ENCODE peak calls at places on chromosomes 7 and 10, in nine cellular contexts. One of them, this sample, is unnamed. For H3K9me3, the result is how much of the 10 kb centered on the place peaks cover.

GRCh38 chr7:46759711-46760480 is 822.0 kb downstream of the TNS3 start:
- DNase-seq in uterus: no peak
- DNase-seq in fibroblast of lung: peak
- DNase-seq in IMR-90: peak
- DNase-seq in colonic mucosa: no peak
- DNase-seq in ovary: no peak
- DNase-seq in AG04450: no peak
- DNase-seq in heart right ventricle: no peak
- DNase-seq in heart left ventricle: no peak
- DNase-seq in this sample: no peak

GRCh38 chr7:112723416-112723815 is 66.8 kb downstream of the TMEM168 start:
- DNase-seq in uterus: no peak
- DNase-seq in fibroblast of lung: peak
- DNase-seq in IMR-90: peak
- DNase-seq in colonic mucosa: no peak
- DNase-seq in ovary: no peak
- DNase-seq in AG04450: peak
- DNase-seq in heart right ventricle: no peak
- DNase-seq in heart left ventricle: no peak
- DNase-seq in this sample: no peak

GRCh38 chr10:48456808-48457761 is 147.8 kb downstream of the ARHGAP22 start:
- DNase-seq in uterus: no peak
- DNase-seq in fibroblast of lung: no peak
- DNase-seq in IMR-90: no peak
- DNase-seq in colonic mucosa: peak
- DNase-seq in ovary: peak
- DNase-seq in AG04450: no peak
- DNase-seq in heart right ventricle: no peak
- DNase-seq in heart left ventricle: peak
- DNase-seq in this sample: no peak

GRCh38 chr10:30172663-30173062 is 113.3 kb upstream of the JCAD start:
- DNase-seq in uterus: no peak
- DNase-seq in fibroblast of lung: peak
- DNase-seq in IMR-90: no peak
- DNase-seq in colonic mucosa: no peak
- DNase-seq in ovary: no peak
- DNase-seq in AG04450: no peak
- DNase-seq in heart right ventricle: no peak
- DNase-seq in heart left ventricle: no peak
- DNase-seq in this sample: no peak

GRCh38 chr7:55048221-55048859 is 29.5 kb downstream of the EGFR start:
- DNase-seq in uterus: no peak
- DNase-seq in fibroblast of lung: no peak
- DNase-seq in IMR-90: no peak
- DNase-seq in colonic mucosa: peak
- DNase-seq in ovary: no peak
- DNase-seq in AG04450: no peak
- DNase-seq in heart right ventricle: no peak
- DNase-seq in heart left ventricle: no peak
- DNase-seq in this sample: no peak

GRCh38 chr7:75572396-75572795 is 80.3 kb downstream of the SPDYE5 start:
- DNase-seq in uterus: no peak
- DNase-seq in fibroblast of lung: no peak
- DNase-seq in IMR-90: no peak
- DNase-seq in colonic mucosa: no peak
- DNase-seq in ovary: no peak
- DNase-seq in AG04450: no peak
- DNase-seq in heart right ventricle: no peak
- DNase-seq in heart left ventricle: no peak
- DNase-seq in this sample: no peak

GRCh38 chr10:96984512-96985225 is 152.6 kb downstream of the LCOR start:
- DNase-seq in uterus: no peak
- DNase-seq in fibroblast of lung: no peak
- DNase-seq in IMR-90: no peak
- DNase-seq in colonic mucosa: no peak
- DNase-seq in ovary: no peak
- DNase-seq in AG04450: no peak
- DNase-seq in heart right ventricle: no peak
- DNase-seq in heart left ventricle: no peak
- DNase-seq in this sample: no peak

GRCh38 chr10:71838264-71839211 is 12.5 kb downstream of the PSAP start:
- DNase-seq in uterus: no peak
- DNase-seq in fibroblast of lung: peak
- DNase-seq in IMR-90: peak
- DNase-seq in colonic mucosa: no peak
- DNase-seq in ovary: no peak
- DNase-seq in AG04450: no peak
- DNase-seq in heart right ventricle: no peak
- DNase-seq in heart left ventricle: no peak
- DNase-seq in this sample: no peak

GRCh38 chr7:35761882-35762720 is 38.8 kb upstream of the SEPTIN7 start:
- DNase-seq in uterus: no peak
- DNase-seq in fibroblast of lung: peak
- DNase-seq in IMR-90: peak
- DNase-seq in colonic mucosa: no peak
- DNase-seq in ovary: no peak
- DNase-seq in AG04450: no peak
- DNase-seq in heart right ventricle: no peak
- DNase-seq in heart left ventricle: no peak
- DNase-seq in this sample: no peak

GRCh38 chr10:97529685-97530465 is 31.2 kb downstream of the UBTD1 start:
- DNase-seq in uterus: no peak
- DNase-seq in fibroblast of lung: no peak
- DNase-seq in IMR-90: no peak
- DNase-seq in colonic mucosa: no peak
- DNase-seq in ovary: no peak
- DNase-seq in AG04450: no peak
- DNase-seq in heart right ventricle: no peak
- DNase-seq in heart left ventricle: no peak
- DNase-seq in this sample: no peak

GRCh38 chr10:107831772-107832171 is 667.3 kb upstream of the SORCS1 start:
- DNase-seq in uterus: no peak
- DNase-seq in fibroblast of lung: no peak
- DNase-seq in IMR-90: no peak
- DNase-seq in colonic mucosa: no peak
- DNase-seq in ovary: no peak
- DNase-seq in AG04450: no peak
- DNase-seq in heart right ventricle: no peak
- DNase-seq in heart left ventricle: no peak
- DNase-seq in this sample: no peak

GRCh38 chr7:94655884-94656657 is at the start of gene SGCE:
- DNase-seq in uterus: peak
- DNase-seq in fibroblast of lung: peak
- DNase-seq in IMR-90: peak
- DNase-seq in colonic mucosa: peak
- DNase-seq in ovary: peak
- DNase-seq in AG04450: peak
- DNase-seq in heart right ventricle: peak
- DNase-seq in heart left ventricle: peak
- DNase-seq in this sample: peak

GRCh38 chr7:138889982-138890381 is 91.2 kb downstream of the KIAA1549 start:
- DNase-seq in uterus: no peak
- DNase-seq in fibroblast of lung: no peak
- DNase-seq in IMR-90: no peak
- DNase-seq in colonic mucosa: no peak
- DNase-seq in ovary: no peak
- DNase-seq in AG04450: no peak
- DNase-seq in heart right ventricle: no peak
- DNase-seq in heart left ventricle: no peak
- DNase-seq in this sample: no peak

GRCh38 chr7:146655928-146656797 is 539.6 kb downstream of the CNTNAP2 start:
- DNase-seq in uterus: no peak
- DNase-seq in fibroblast of lung: peak
- DNase-seq in IMR-90: no peak
- DNase-seq in colonic mucosa: no peak
- DNase-seq in ovary: no peak
- DNase-seq in AG04450: no peak
- DNase-seq in heart right ventricle: no peak
- DNase-seq in heart left ventricle: no peak
- DNase-seq in this sample: no peak

GRCh38 chr10:122468923-122469781 is 7.8 kb downstream of the HTRA1 start:
- DNase-seq in uterus: peak
- DNase-seq in fibroblast of lung: peak
- DNase-seq in IMR-90: peak
- DNase-seq in colonic mucosa: no peak
- DNase-seq in ovary: peak
- DNase-seq in AG04450: peak
- DNase-seq in heart right ventricle: no peak
- DNase-seq in heart left ventricle: no peak
- DNase-seq in this sample: no peak

GRCh38 chr10:78614744-78615143 is 454.0 kb upstream of the ZMIZ1 start:
- DNase-seq in uterus: no peak
- DNase-seq in fibroblast of lung: no peak
- DNase-seq in IMR-90: no peak
- DNase-seq in colonic mucosa: no peak
- DNase-seq in ovary: no peak
- DNase-seq in AG04450: no peak
- DNase-seq in heart right ventricle: no peak
- DNase-seq in heart left ventricle: no peak
- DNase-seq in this sample: no peak

GRCh38 chr10:48976208-48976607 is 36.6 kb upstream of the LRRC18 start:
- DNase-seq in uterus: no peak
- DNase-seq in fibroblast of lung: no peak
- DNase-seq in IMR-90: peak
- DNase-seq in colonic mucosa: no peak
- DNase-seq in ovary: no peak
- DNase-seq in AG04450: no peak
- DNase-seq in heart right ventricle: no peak
- DNase-seq in heart left ventricle: no peak
- DNase-seq in this sample: peak

GRCh38 chr10:110265573-110266193 is 39.0 kb downstream of the SMNDC1 start:
- DNase-seq in uterus: no peak
- DNase-seq in fibroblast of lung: no peak
- DNase-seq in IMR-90: no peak
- DNase-seq in colonic mucosa: no peak
- DNase-seq in ovary: no peak
- DNase-seq in AG04450: no peak
- DNase-seq in heart right ventricle: no peak
- DNase-seq in heart left ventricle: no peak
- DNase-seq in this sample: no peak

DNA sequence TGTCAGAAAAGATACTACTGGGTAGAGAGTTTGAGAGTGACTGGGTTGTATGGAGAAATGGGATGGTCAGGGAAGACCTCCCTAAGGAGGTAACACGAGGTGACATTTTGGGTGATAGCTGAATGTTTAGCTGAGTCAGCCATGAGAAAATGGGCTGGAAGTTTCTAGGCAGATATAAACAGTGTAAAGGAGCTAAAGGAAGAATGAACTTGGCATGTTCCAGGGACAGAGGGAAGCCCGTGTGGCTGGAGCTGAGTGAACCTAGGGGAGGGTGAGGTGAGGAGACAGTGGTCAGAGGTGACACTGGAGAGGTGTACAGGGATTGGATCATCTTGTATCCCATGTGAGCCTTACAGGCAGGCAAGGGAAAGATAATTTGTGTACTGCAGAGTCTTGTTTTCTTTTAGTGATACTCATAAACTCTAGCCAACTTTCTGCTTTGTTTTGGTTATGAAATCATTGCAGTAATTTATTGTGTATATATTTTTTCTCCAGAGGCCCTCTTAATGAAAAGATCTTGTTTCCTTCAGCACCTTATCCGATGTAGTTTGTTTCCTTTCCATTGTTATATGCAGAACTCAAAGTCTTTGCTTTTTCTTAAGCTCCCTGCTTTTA is 1.8 kb downstream of the STARD3NL start:
- DNase-seq in uterus: no peak
- DNase-seq in fibroblast of lung: peak
- DNase-seq in IMR-90: peak
- DNase-seq in colonic mucosa: no peak
- DNase-seq in ovary: no peak
- DNase-seq in AG04450: no peak
- DNase-seq in heart right ventricle: no peak
- DNase-seq in heart left ventricle: no peak
- DNase-seq in this sample: no peak
- H3K4me3 ChIP-seq in uterus: no peak
- H3K4me3 ChIP-seq in fibroblast of lung: peak
- H3K4me3 ChIP-seq in IMR-90: peak
- H3K4me3 ChIP-seq in colonic mucosa: no peak
- H3K4me3 ChIP-seq in ovary: no peak
- H3K4me3 ChIP-seq in AG04450: peak
- H3K4me3 ChIP-seq in heart right ventricle: no peak
- H3K4me3 ChIP-seq in heart left ventricle: peak
- H3K4me3 ChIP-seq in this sample: peak

GRCh38 chr10:102669206-102670064 is 25.2 kb downstream of the TRIM8 start:
- DNase-seq in uterus: no peak
- DNase-seq in fibroblast of lung: peak
- DNase-seq in IMR-90: peak
- DNase-seq in colonic mucosa: no peak
- DNase-seq in ovary: no peak
- DNase-seq in AG04450: no peak
- DNase-seq in heart right ventricle: peak
- DNase-seq in heart left ventricle: no peak
- DNase-seq in this sample: peak
- TF ChIP-seq CTCF in uterus: no peak
- TF ChIP-seq CTCF in fibroblast of lung: peak
- TF ChIP-seq CTCF in IMR-90: peak
- TF ChIP-seq CTCF in colonic mucosa: no peak
- TF ChIP-seq CTCF in ovary: no peak
- TF ChIP-seq CTCF in AG04450: peak
- TF ChIP-seq CTCF in heart right ventricle: peak
- TF ChIP-seq CTCF in heart left ventricle: peak
- TF ChIP-seq CTCF in this sample: peak

GRCh38 chr10:116828121-116828520 is 21.2 kb upstream of the ENO4 start:
- DNase-seq in uterus: no peak
- DNase-seq in fibroblast of lung: no peak
- DNase-seq in IMR-90: no peak
- DNase-seq in colonic mucosa: no peak
- DNase-seq in ovary: no peak
- DNase-seq in AG04450: no peak
- DNase-seq in heart right ventricle: no peak
- DNase-seq in heart left ventricle: no peak
- DNase-seq in this sample: no peak
- H3K9me3 ChIP-seq in uterus: under half
- H3K9me3 ChIP-seq in fibroblast of lung: under half
- H3K9me3 ChIP-seq in IMR-90: under half
- H3K9me3 ChIP-seq in colonic mucosa: under half
- H3K9me3 ChIP-seq in ovary: under half
- H3K9me3 ChIP-seq in AG04450: under half
- H3K9me3 ChIP-seq in heart right ventricle: under half
- H3K9me3 ChIP-seq in heart left ventricle: under half
- H3K9me3 ChIP-seq in this sample: under half

DNA sequence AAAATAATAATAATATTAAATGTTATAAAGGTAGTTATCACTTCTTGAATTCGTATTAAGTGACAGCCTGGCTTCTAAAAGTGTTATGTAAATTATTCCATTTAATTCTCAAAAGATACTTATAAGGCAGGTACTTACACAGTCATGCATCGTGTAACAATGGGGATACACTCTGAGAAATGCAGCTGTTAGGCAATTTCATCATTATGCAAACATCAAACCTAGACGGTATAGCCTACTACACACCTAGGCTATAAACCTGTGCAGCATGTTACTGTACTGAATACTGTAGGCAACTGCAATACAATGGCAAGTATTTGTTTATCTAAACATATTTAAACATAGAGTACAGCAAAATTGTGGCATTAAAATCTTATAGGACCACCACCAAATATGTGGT is 1.5 kb downstream of the IFIT1 start:
- DNase-seq in uterus: no peak
- DNase-seq in fibroblast of lung: no peak
- DNase-seq in IMR-90: no peak
- DNase-seq in colonic mucosa: peak
- DNase-seq in ovary: no peak
- DNase-seq in AG04450: no peak
- DNase-seq in heart right ventricle: no peak
- DNase-seq in heart left ventricle: no peak
- DNase-seq in this sample: no peak
- H3K4me3 ChIP-seq in uterus: peak
- H3K4me3 ChIP-seq in fibroblast of lung: no peak
- H3K4me3 ChIP-seq in IMR-90: no peak
- H3K4me3 ChIP-seq in colonic mucosa: no peak
- H3K4me3 ChIP-seq in ovary: peak
- H3K4me3 ChIP-seq in AG04450: peak
- H3K4me3 ChIP-seq in heart right ventricle: peak
- H3K4me3 ChIP-seq in heart left ventricle: peak
- H3K4me3 ChIP-seq in this sample: no peak

This sample was measured in OCI-LY7.